ENCODE peak calls at places on chromosomes 3 and 15, in five cellular contexts. One of them, this sample, is unnamed.
A peak's percentile ranks its signal among the peaks of the same experiment; 100 is the strongest.

GRCh38 chr15:58748040-58748786 is 1.3 kb downstream of the ADAM10 start:
- DNase-seq in left cardiac atrium: no peak
- DNase-seq in CD8-positive, alpha-beta T cell: peak; percentile 25
- DNase-seq in ovary: no peak
- DNase-seq in foreskin keratinocyte: no peak
- DNase-seq in this sample: no peak

GRCh38 chr15:101322849-101323477 is 27.9 kb upstream of the SNRPA1 start:
- DNase-seq in ovary: no peak
- DNase-seq in CD8-positive, alpha-beta T cell: no peak
- DNase-seq in foreskin keratinocyte: no peak
- DNase-seq in left cardiac atrium: no peak
- DNase-seq in this sample: no peak

GRCh38 chr3:144773344-144773743 is 801.7 kb downstream of the DIPK2A start:
- DNase-seq in foreskin keratinocyte: no peak
- DNase-seq in ovary: no peak
- DNase-seq in CD8-positive, alpha-beta T cell: no peak
- DNase-seq in left cardiac atrium: no peak
- DNase-seq in this sample: no peak

GRCh38 chr3:47318921-47319320 is 36.2 kb downstream of the KLHL18 start:
- DNase-seq in left cardiac atrium: no peak
- DNase-seq in CD8-positive, alpha-beta T cell: no peak
- DNase-seq in ovary: no peak
- DNase-seq in foreskin keratinocyte: no peak
- DNase-seq in this sample: no peak

GRCh38 chr3:43390255-43390588 is 103.9 kb downstream of the SNRK start:
- DNase-seq in left cardiac atrium: no peak
- DNase-seq in ovary: no peak
- DNase-seq in CD8-positive, alpha-beta T cell: no peak
- DNase-seq in foreskin keratinocyte: no peak
- DNase-seq in this sample: no peak

GRCh38 chr15:88717342-88718017 is 78.7 kb downstream of the ISG20 start:
- DNase-seq in left cardiac atrium: no peak
- DNase-seq in ovary: no peak
- DNase-seq in foreskin keratinocyte: no peak
- DNase-seq in CD8-positive, alpha-beta T cell: no peak
- DNase-seq in this sample: no peak

GRCh38 chr15:79090487-79091203 is at the start of gene RASGRF1:
- DNase-seq in CD8-positive, alpha-beta T cell: no peak
- DNase-seq in left cardiac atrium: no peak
- DNase-seq in ovary: no peak
- DNase-seq in foreskin keratinocyte: peak; percentile 14
- DNase-seq in this sample: peak; percentile 45

GRCh38 chr15:44435893-44436667 is 8.7 kb downstream of the CTDSPL2 start:
- DNase-seq in ovary: no peak
- DNase-seq in CD8-positive, alpha-beta T cell: no peak
- DNase-seq in left cardiac atrium: no peak
- DNase-seq in foreskin keratinocyte: peak; percentile 14
- DNase-seq in this sample: no peak

GRCh38 chr3:141280690-141281089 is 49.1 kb downstream of the PXYLP1 start:
- DNase-seq in CD8-positive, alpha-beta T cell: no peak
- DNase-seq in left cardiac atrium: no peak
- DNase-seq in foreskin keratinocyte: no peak
- DNase-seq in ovary: no peak
- DNase-seq in this sample: no peak

GRCh38 chr15:99958426-99959097 is 225.3 kb upstream of the LYSMD4 start:
- DNase-seq in left cardiac atrium: no peak
- DNase-seq in foreskin keratinocyte: no peak
- DNase-seq in ovary: no peak
- DNase-seq in CD8-positive, alpha-beta T cell: no peak
- DNase-seq in this sample: no peak

GRCh38 chr15:69974321-69974720 is 123.4 kb downstream of the TLE3 start:
- DNase-seq in ovary: no peak
- DNase-seq in CD8-positive, alpha-beta T cell: no peak
- DNase-seq in foreskin keratinocyte: no peak
- DNase-seq in left cardiac atrium: no peak
- DNase-seq in this sample: no peak

GRCh38 chr3:182527745-182528144 is 265.6 kb upstream of the ATP11B start:
- DNase-seq in ovary: no peak
- DNase-seq in CD8-positive, alpha-beta T cell: no peak
- DNase-seq in left cardiac atrium: no peak
- DNase-seq in foreskin keratinocyte: no peak
- DNase-seq in this sample: no peak

GRCh38 chr3:95151590-95151989 is 1088.7 kb downstream of the NSUN3 start:
- DNase-seq in foreskin keratinocyte: no peak
- DNase-seq in ovary: no peak
- DNase-seq in CD8-positive, alpha-beta T cell: no peak
- DNase-seq in left cardiac atrium: no peak
- DNase-seq in this sample: no peak

GRCh38 chr15:93942140-93942808 is 289.1 kb upstream of the MCTP2 start:
- DNase-seq in foreskin keratinocyte: peak; percentile 50
- DNase-seq in CD8-positive, alpha-beta T cell: no peak
- DNase-seq in left cardiac atrium: no peak
- DNase-seq in ovary: no peak
- DNase-seq in this sample: no peak

This sample was measured in hypothalamus.